ENCODE peak calls at places on chromosomes 3 and 15, in ten cellular contexts. X, R, P, A, W, L, E, Q, V and I are unnamed samples.

GRCh38 chr15:33612721-33613304 is 302.0 kb downstream of the RYR3 start:
- DNase-seq in X (no peak), R (no peak), P (no peak), A (no peak), W (no peak), L (no peak), E (no peak), Q (no peak), V (peak; percentile 8), I (no peak)

GRCh38 chr15:99963096-99963825 is 230.0 kb upstream of the LYSMD4 start:
- DNase-seq in X (no peak), R (no peak), P (no peak), A (no peak), W (no peak), L (no peak), E (no peak), Q (no peak), V (no peak), I (no peak)

GRCh38 chr3:8776406-8776805 is 7.0 kb upstream of the OXTR start:
- DNase-seq in X (no peak), R (no peak), P (no peak), A (no peak), W (no peak), L (no peak), E (no peak), Q (no peak), V (no peak), I (no peak)

GRCh38 chr15:44775923-44776322 is 39.6 kb downstream of the TRIM69 start:
- DNase-seq in X (no peak), R (no peak), P (no peak), A (no peak), W (no peak), L (no peak), E (no peak), Q (no peak), V (peak; percentile 77), I (no peak)

GRCh38 chr3:109369510-109369909 is 32.2 kb upstream of the DPPA4 start:
- DNase-seq in X (peak; percentile 26), R (no peak), P (no peak), A (peak; percentile 44), W (no peak), L (no peak), E (no peak), Q (no peak), V (no peak), I (no peak)

GRCh38 chr15:61527836-61528589 is 298.9 kb upstream of the RORA start:
- DNase-seq in X (no peak), R (no peak), P (no peak), A (no peak), W (no peak), L (peak; percentile 31), E (no peak), Q (no peak), V (no peak), I (no peak)

GRCh38 chr3:37765591-37766219 is 96.0 kb upstream of the CTDSPL start:
- DNase-seq in X (no peak), R (no peak), P (no peak), A (peak; percentile 31), W (no peak), L (no peak), E (no peak), Q (peak; percentile 26), V (no peak), I (no peak)

GRCh38 chr3:117706731-117707130 is 997.2 kb downstream of the TUSC7 start:
- DNase-seq in X (no peak), R (no peak), P (no peak), A (no peak), W (no peak), L (no peak), E (no peak), Q (no peak), V (no peak), I (no peak)

GRCh38 chr15:60372756-60373155 is 25.0 kb downstream of the ANXA2 start:
- DNase-seq in X (no peak), R (no peak), P (no peak), A (no peak), W (no peak), L (no peak), E (no peak), Q (no peak), V (no peak), I (no peak)

GRCh38 chr3:112007641-112008040 is 8.9 kb downstream of the TAGLN3 start:
- DNase-seq in X (no peak), R (no peak), P (no peak), A (no peak), W (no peak), L (peak; percentile 41), E (no peak), Q (peak; percentile 28), V (no peak), I (no peak)

GRCh38 chr15:91866971-91867372 is 13.5 kb downstream of the SLCO3A1 start:
- DNase-seq in X (no peak), R (no peak), P (no peak), A (no peak), W (no peak), L (peak; percentile 78), E (no peak), Q (peak; percentile 8), V (peak; percentile 83), I (no peak)

GRCh38 chr3:152218604-152219003 is 50.1 kb upstream of the MBNL1 start:
- DNase-seq in X (no peak), R (no peak), P (no peak), A (no peak), W (no peak), L (no peak), E (no peak), Q (no peak), V (no peak), I (no peak)

GRCh38 chr3:194688207-194688711 is 2.6 kb downstream of the FAM43A start:
- DNase-seq in X (peak; percentile 51), R (peak; percentile 54), P (peak; percentile 8), A (no peak), W (no peak), L (no peak), E (no peak), Q (no peak), V (no peak), I (no peak)

GRCh38 chr15:27124287-27124830 is 153.4 kb downstream of the GABRG3 start:
- DNase-seq in X (no peak), R (no peak), P (no peak), A (no peak), W (no peak), L (no peak), E (no peak), Q (no peak), V (no peak), I (no peak)

GRCh38 chr3:179088306-179088705 is 16.7 kb upstream of the ZMAT3 start:
- DNase-seq in X (no peak), R (no peak), P (no peak), A (no peak), W (no peak), L (no peak), E (no peak), Q (no peak), V (no peak), I (no peak)